ENCODE peak calls at places on chromosomes 6 and 20, in five cellular contexts. One of them, this sample, is unnamed.

GRCh38 chr6:166771701-166772100 is 144.7 kb upstream of the RPS6KA2 start:
- DNase-seq in kidney tubule cell: no peak
- DNase-seq in GM12865: no peak
- DNase-seq in heart right ventricle: no peak
- DNase-seq in stimulated activated CD8-positive, alpha-beta memory T cell treated with anti-CD3 and anti-CD28 coated beads, Interleukin-4, amount 100 ng/mL, for 48 hours: peak
- DNase-seq in this sample: no peak

GRCh38 chr20:49562341-49563014 is 5.5 kb downstream of the PTGIS start:
- DNase-seq in kidney tubule cell: peak
- DNase-seq in heart right ventricle: peak
- DNase-seq in GM12865: no peak
- DNase-seq in stimulated activated CD8-positive, alpha-beta memory T cell treated with anti-CD3 and anti-CD28 coated beads, Interleukin-4, amount 100 ng/mL, for 48 hours: peak
- DNase-seq in this sample: peak

GRCh38 chr6:169087436-169088046 is 166.1 kb downstream of the THBS2 start:
- DNase-seq in GM12865: no peak
- DNase-seq in heart right ventricle: no peak
- DNase-seq in stimulated activated CD8-positive, alpha-beta memory T cell treated with anti-CD3 and anti-CD28 coated beads, Interleukin-4, amount 100 ng/mL, for 48 hours: no peak
- DNase-seq in kidney tubule cell: no peak
- DNase-seq in this sample: no peak

GRCh38 chr6:152631376-152631775 is 5.8 kb downstream of the SYNE1 start:
- DNase-seq in heart right ventricle: no peak
- DNase-seq in GM12865: no peak
- DNase-seq in stimulated activated CD8-positive, alpha-beta memory T cell treated with anti-CD3 and anti-CD28 coated beads, Interleukin-4, amount 100 ng/mL, for 48 hours: no peak
- DNase-seq in kidney tubule cell: no peak
- DNase-seq in this sample: no peak

GRCh38 chr6:38191418-38191817 is 371.9 kb downstream of the ZFAND3 start:
- DNase-seq in GM12865: no peak
- DNase-seq in kidney tubule cell: no peak
- DNase-seq in heart right ventricle: no peak
- DNase-seq in stimulated activated CD8-positive, alpha-beta memory T cell treated with anti-CD3 and anti-CD28 coated beads, Interleukin-4, amount 100 ng/mL, for 48 hours: no peak
- DNase-seq in this sample: no peak

GRCh38 chr20:35592339-35592960 is 23.2 kb upstream of the SPAG4 start:
- DNase-seq in GM12865: no peak
- DNase-seq in heart right ventricle: no peak
- DNase-seq in kidney tubule cell: no peak
- DNase-seq in stimulated activated CD8-positive, alpha-beta memory T cell treated with anti-CD3 and anti-CD28 coated beads, Interleukin-4, amount 100 ng/mL, for 48 hours: no peak
- DNase-seq in this sample: no peak

GRCh38 chr6:138817799-138818198 is 21.9 kb downstream of the ECT2L start:
- DNase-seq in stimulated activated CD8-positive, alpha-beta memory T cell treated with anti-CD3 and anti-CD28 coated beads, Interleukin-4, amount 100 ng/mL, for 48 hours: peak
- DNase-seq in GM12865: peak
- DNase-seq in heart right ventricle: no peak
- DNase-seq in kidney tubule cell: peak
- DNase-seq in this sample: peak

GRCh38 chr6:70844301-70844700 is 112.6 kb downstream of the B3GAT2 start:
- DNase-seq in GM12865: no peak
- DNase-seq in heart right ventricle: no peak
- DNase-seq in stimulated activated CD8-positive, alpha-beta memory T cell treated with anti-CD3 and anti-CD28 coated beads, Interleukin-4, amount 100 ng/mL, for 48 hours: no peak
- DNase-seq in kidney tubule cell: no peak
- DNase-seq in this sample: no peak

GRCh38 chr6:134816780-134817179 is 133.1 kb downstream of the ALDH8A1 start:
- DNase-seq in stimulated activated CD8-positive, alpha-beta memory T cell treated with anti-CD3 and anti-CD28 coated beads, Interleukin-4, amount 100 ng/mL, for 48 hours: no peak
- DNase-seq in heart right ventricle: no peak
- DNase-seq in GM12865: no peak
- DNase-seq in kidney tubule cell: peak
- DNase-seq in this sample: no peak

GRCh38 chr6:63440057-63440456 is 120.3 kb upstream of the LGSN start:
- DNase-seq in GM12865: no peak
- DNase-seq in kidney tubule cell: no peak
- DNase-seq in stimulated activated CD8-positive, alpha-beta memory T cell treated with anti-CD3 and anti-CD28 coated beads, Interleukin-4, amount 100 ng/mL, for 48 hours: no peak
- DNase-seq in heart right ventricle: no peak
- DNase-seq in this sample: peak

GRCh38 chr6:2688416-2689064 is 62.2 kb downstream of the MYLK4 start:
- DNase-seq in stimulated activated CD8-positive, alpha-beta memory T cell treated with anti-CD3 and anti-CD28 coated beads, Interleukin-4, amount 100 ng/mL, for 48 hours: no peak
- DNase-seq in kidney tubule cell: peak
- DNase-seq in GM12865: peak
- DNase-seq in heart right ventricle: no peak
- DNase-seq in this sample: peak

GRCh38 chr20:63544241-63544957 is 3.1 kb downstream of the SRMS start:
- DNase-seq in heart right ventricle: no peak
- DNase-seq in kidney tubule cell: no peak
- DNase-seq in GM12865: no peak
- DNase-seq in stimulated activated CD8-positive, alpha-beta memory T cell treated with anti-CD3 and anti-CD28 coated beads, Interleukin-4, amount 100 ng/mL, for 48 hours: no peak
- DNase-seq in this sample: no peak